ENCODE peak calls at places on chromosomes 6 and 20, in five cellular contexts. O is tibial nerve, T is testis, E is colonic mucosa, Q is fibroblast of lung. P is an unnamed sample.
A peak's percentile ranks its signal among the peaks of the same experiment; 100 is the strongest.

GRCh38 chr20:62908971-62909791 is 17.1 kb downstream of the DIDO1 start:
- DNase-seq in E (no peak), O (no peak), Q (no peak), T (no peak), P (peak; percentile 25)

GRCh38 chr6:162670345-162670744 is 57.2 kb downstream of the PRKN start:
- DNase-seq in T (no peak), Q (no peak), O (no peak), E (no peak), P (no peak)

GRCh38 chr6:42101186-42101657 is 41.2 kb downstream of the C6orf132 start:
- DNase-seq in Q (peak; percentile 82), T (no peak), O (no peak), E (peak; percentile 72), P (no peak)

GRCh38 chr6:31752739-31753319 is 9.6 kb upstream of the SAPCD1 start:
- DNase-seq in E (no peak), O (no peak), Q (peak; percentile 66), T (no peak), P (no peak)

GRCh38 chr6:101395345-101395744 is 1.8 kb downstream of the GRIK2 start:
- DNase-seq in O (no peak), E (no peak), T (no peak), Q (no peak), P (no peak)

GRCh38 chr6:85747093-85747492 is 104.4 kb upstream of the SYNCRIP start:
- DNase-seq in O (no peak), T (no peak), E (no peak), Q (peak; percentile 52), P (no peak)

GRCh38 chr6:157135691-157136090 is 187.6 kb downstream of the TMEM242 start:
- DNase-seq in T (no peak), Q (no peak), O (no peak), E (no peak), P (no peak)

GRCh38 chr6:24899647-24900325 is 36.0 kb downstream of the RIPOR2 start:
- DNase-seq in Q (no peak), O (no peak), E (no peak), T (no peak), P (no peak)

GRCh38 chr6:43396408-43397149 is 27.1 kb upstream of the ZNF318 start:
- DNase-seq in Q (no peak), E (no peak), O (no peak), T (no peak), P (no peak)

GRCh38 chr6:92810913-92811312 is 608.4 kb downstream of the EPHA7 start:
- DNase-seq in O (no peak), E (no peak), Q (peak; percentile 62), T (peak; percentile 56), P (no peak)

GRCh38 chr20:1383621-1384404 is 9.0 kb downstream of the FKBP1A start:
- DNase-seq in E (no peak), Q (no peak), O (no peak), T (no peak), P (no peak)
- H3K27ac ChIP-seq in E (peak overlapping the region; percentile 38), Q (no peak overlapping the region), O (no peak overlapping the region), T (no peak overlapping the region), P (no peak overlapping the region)

GRCh38 chr6:33989016-33989854 is 156.7 kb downstream of the GRM4 start:
- DNase-seq in O (no peak), Q (no peak), E (no peak), T (no peak), P (no peak)

GRCh38 chr6:33988121-33989015 is 157.5 kb downstream of the GRM4 start:
- DNase-seq in Q (no peak), O (no peak), T (no peak), E (peak; percentile 72), P (no peak)

GRCh38 chr6:33991610-33992009 is 154.3 kb downstream of the GRM4 start:
- DNase-seq in Q (no peak), T (no peak), E (no peak), O (no peak), P (no peak)

GRCh38 chr6:33992191-33992590 is 153.7 kb downstream of the GRM4 start:
- DNase-seq in Q (no peak), T (no peak), E (peak; percentile 14), O (no peak), P (no peak)

DNA sequence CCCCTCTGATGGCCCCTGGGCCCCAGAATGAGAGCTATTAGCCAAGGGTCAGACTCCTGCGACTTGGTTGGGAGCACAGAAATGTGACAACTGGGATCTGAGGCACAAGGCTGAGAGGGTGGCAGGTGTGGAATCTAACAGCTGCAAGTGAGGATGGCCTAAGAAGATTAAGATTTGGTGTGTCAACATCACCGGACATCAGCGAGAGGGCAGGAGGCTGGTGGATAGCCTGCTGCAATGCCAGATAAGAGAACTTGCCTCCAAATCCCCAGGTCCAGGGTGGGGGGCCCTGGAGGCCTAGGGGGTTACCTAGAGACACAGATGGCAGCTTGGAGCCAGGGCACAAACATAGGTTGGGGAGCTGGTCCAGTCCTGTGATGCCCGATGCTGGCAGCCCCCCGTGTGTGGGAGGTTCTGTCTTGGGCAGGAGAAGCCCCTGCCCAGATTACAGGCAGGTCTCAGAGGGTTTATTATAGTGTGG is 155.8 kb downstream of the GRM4 start:
- DNase-seq in O (no peak), T (no peak), Q (no peak), E (no peak), P (no peak)
- H3K4me3 ChIP-seq in O (no peak overlapping the region), T (no peak overlapping the region), Q (no peak overlapping the region), E (no peak overlapping the region), P (no peak overlapping the region)

DNA sequence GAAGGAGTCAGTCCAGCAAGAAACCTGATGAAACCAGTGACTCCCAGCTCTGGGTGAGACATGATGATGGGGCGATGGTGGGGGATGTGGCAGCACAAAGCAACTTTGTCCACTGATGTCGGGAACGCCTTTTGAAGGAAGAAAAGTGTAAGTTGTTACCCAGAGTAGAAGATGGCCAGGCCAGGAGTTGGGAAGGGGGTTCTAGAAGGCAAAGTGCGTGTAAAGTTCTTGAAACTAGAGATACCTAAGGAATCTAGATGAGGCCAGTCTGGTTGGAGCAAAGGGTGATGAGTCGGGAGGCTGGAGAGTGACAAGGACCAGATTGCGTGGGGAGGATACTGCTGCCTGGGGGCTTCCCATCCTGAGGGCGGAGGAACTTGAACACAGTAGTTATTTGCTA is 117.0 kb downstream of the PHACTR3 start:
- DNase-seq in T (no peak), O (no peak), Q (no peak), E (no peak), P (no peak)
- H3K9me3 ChIP-seq in T (no peaks in the 10 kb centered on the region), O (no peaks in the 10 kb centered on the region), Q (no peaks in the 10 kb centered on the region), E (no peaks in the 10 kb centered on the region), P (no peaks in the 10 kb centered on the region)

GRCh38 chr6:75800133-75800532 is 51.1 kb downstream of the MYO6 start:
- DNase-seq in T (no peak), Q (no peak), E (no peak), O (no peak), P (no peak)
- H3K27ac ChIP-seq in T (no peak overlapping the region), Q (no peak overlapping the region), E (no peak overlapping the region), O (no peak overlapping the region), P (no peak overlapping the region)

GRCh38 chr6:8084586-8084985 is 17.8 kb downstream of the EEF1E1 start:
- DNase-seq in T (no peak), Q (peak; percentile 62), O (no peak), E (no peak), P (no peak)

GRCh38 chr6:8082954-8083858 is 19.0 kb upstream of the BLOC1S5 start:
- DNase-seq in Q (peak; percentile 84), T (no peak), O (no peak), E (no peak), P (no peak)

GRCh38 chr6:8082572-8082953 is 18.4 kb upstream of the BLOC1S5 start:
- DNase-seq in Q (no peak), O (no peak), E (no peak), T (no peak), P (no peak)

GRCh38 chr6:8079116-8079515 is 14.9 kb upstream of the BLOC1S5 start:
- DNase-seq in Q (no peak), T (no peak), O (no peak), E (no peak), P (no peak)

DNA sequence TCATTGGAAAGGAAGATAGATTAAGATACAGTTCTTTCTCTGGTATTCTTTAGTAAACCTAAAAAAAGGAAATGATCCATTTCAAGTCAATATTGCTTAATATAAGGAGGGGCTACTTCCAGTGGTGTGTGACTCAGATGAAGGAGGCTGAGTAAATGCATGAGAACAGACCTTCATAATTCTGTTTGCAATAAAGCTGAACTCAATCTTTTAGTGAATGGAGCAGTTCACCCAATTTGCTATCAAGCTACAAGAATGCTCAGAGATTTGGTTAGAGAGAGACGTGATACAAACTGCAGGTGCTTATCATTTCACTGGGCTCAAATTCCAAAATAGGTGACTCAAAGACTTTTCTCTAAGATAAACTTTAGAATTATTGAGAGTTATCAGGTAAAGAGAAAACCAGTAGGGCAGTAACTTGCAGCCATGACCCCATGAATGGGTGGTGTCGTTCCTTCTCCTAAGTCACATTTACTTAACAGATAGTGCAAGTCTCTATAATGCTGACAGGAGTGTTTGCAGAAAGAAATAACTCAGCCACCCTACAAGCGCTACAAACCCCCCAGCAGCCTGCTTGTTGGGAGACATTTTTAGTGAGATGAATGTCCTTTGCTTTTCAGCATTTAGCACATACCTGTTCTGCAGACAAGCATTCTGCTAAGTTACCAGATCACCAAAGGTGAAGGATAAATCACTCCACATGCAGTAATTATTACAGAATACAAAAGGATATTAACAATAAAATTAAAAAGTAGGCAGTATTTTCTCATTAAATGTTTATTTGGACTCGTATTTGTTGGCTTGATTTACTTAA is 16.4 kb upstream of the BLOC1S5 start:
- DNase-seq in O (no peak), Q (peak; percentile 82), T (no peak), E (no peak), P (no peak)
- H3K4me3 ChIP-seq in O (no peak overlapping the region), Q (no peak overlapping the region), T (no peak overlapping the region), E (no peak overlapping the region), P (no peak overlapping the region)

GRCh38 chr20:42100137-42100704 is 482.0 kb upstream of the CHD6 start:
- DNase-seq in E (no peak), Q (no peak), T (no peak), O (no peak), P (no peak)

GRCh38 chr20:42097741-42098140 is 479.6 kb upstream of the CHD6 start:
- DNase-seq in O (no peak), T (no peak), Q (no peak), E (no peak), P (no peak)

DNA sequence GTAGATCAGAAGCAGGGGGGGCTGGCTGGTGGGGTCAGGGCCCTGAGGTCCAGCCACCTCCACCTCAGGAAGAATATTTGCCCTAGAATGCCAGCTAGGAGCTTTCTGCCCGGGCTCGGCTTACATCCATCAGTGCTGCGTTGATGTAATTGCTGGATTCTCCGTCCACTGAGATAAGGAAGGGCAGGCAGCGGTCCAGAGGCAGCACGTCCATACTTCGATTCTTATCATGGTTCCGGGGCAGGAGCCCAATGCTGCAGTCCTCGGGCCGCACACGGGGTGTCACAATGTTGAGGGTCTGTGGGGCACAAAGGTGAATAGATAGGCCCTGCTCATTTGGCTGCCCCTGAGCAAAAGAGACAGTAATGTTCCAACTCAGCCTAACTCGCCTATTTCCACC is 483.8 kb upstream of the CHD6 start:
- DNase-seq in Q (no peak), T (no peak), E (no peak), O (no peak), P (no peak)
- H3K9me3 ChIP-seq in Q (no peaks in the 10 kb centered on the region), T (no peaks in the 10 kb centered on the region), E (no peaks in the 10 kb centered on the region), O (peaks cover 3% of the 10 kb centered on the region), P (no peaks in the 10 kb centered on the region)

P was measured in lower lobe of right lung.